ENCODE peak calls at places on chromosomes 12 and 14, in six cellular contexts. X is lower lobe of right lung, Z is hepatocyte, G is A549, C is GM12864, P is cardiac muscle cell. H is an unnamed sample.

GRCh38 chr14:29354446-29354845 is 573.2 kb downstream of the PRKD1 start:
- DNase-seq in Z (no peak), P (no peak), X (no peak), C (no peak), G (no peak), H (no peak)

GRCh38 chr14:25371053-25371452 is 321.1 kb upstream of the STXBP6 start:
- DNase-seq in P (no peak), Z (no peak), C (no peak), G (no peak), X (no peak), H (peak; percentile 29)

GRCh38 chr14:60648934-60649814 is at the start of gene SIX1:
- DNase-seq in X (peak; percentile 76), Z (peak; percentile 84), G (peak; percentile 93), C (no peak), P (peak; percentile 91), H (peak; percentile 45)

GRCh38 chr12:65941388-65941787 is 117.1 kb downstream of the HMGA2 start:
- DNase-seq in C (no peak), G (peak; percentile 43), X (no peak), P (peak; percentile 75), Z (no peak), H (no peak)

GRCh38 chr12:123808167-123808566 is 46.1 kb downstream of the DNAH10 start:
- DNase-seq in G (peak; percentile 60), X (no peak), Z (peak; percentile 28), C (no peak), P (peak; percentile 22), H (no peak)

GRCh38 chr12:130014485-130014807 is 110.6 kb upstream of the TMEM132D start:
- DNase-seq in G (peak; percentile 17), C (no peak), P (no peak), Z (peak; percentile 29), X (no peak), H (no peak)

GRCh38 chr14:59869381-59870255 is 958 bp downstream of the RTN1 start:
- DNase-seq in Z (no peak), C (no peak), X (peak; percentile 44), G (no peak), P (no peak), H (peak; percentile 8)

GRCh38 chr12:117019866-117020265 is 79.3 kb downstream of the TESC start:
- DNase-seq in C (no peak), X (no peak), Z (no peak), G (no peak), P (no peak), H (no peak)

GRCh38 chr12:127830730-127831129 is 436.2 kb upstream of the TMEM132C start:
- DNase-seq in P (no peak), Z (no peak), X (no peak), G (no peak), C (no peak), H (no peak)

GRCh38 chr14:92549853-92550244 is 36.3 kb downstream of the RIN3 start:
- DNase-seq in G (no peak), Z (no peak), X (no peak), C (no peak), P (peak; percentile 60), H (peak; percentile 10)

GRCh38 chr14:77014004-77014604 is 14.4 kb downstream of the IRF2BPL start:
- DNase-seq in G (no peak), C (no peak), Z (peak; percentile 75), X (no peak), P (peak; percentile 83), H (peak; percentile 98)

GRCh38 chr12:23954332-23954731 is 4.9 kb upstream of the SOX5 start:
- DNase-seq in X (no peak), C (no peak), P (peak; percentile 1), G (no peak), Z (no peak), H (no peak)

GRCh38 chr14:24177041-24177825 is 5.4 kb downstream of the REC8 start:
- DNase-seq in Z (no peak), G (no peak), X (no peak), P (no peak), C (no peak), H (no peak)

GRCh38 chr12:72296389-72296788 is 24.2 kb downstream of the TRHDE start:
- DNase-seq in G (peak; percentile 49), Z (peak; percentile 18), X (no peak), P (no peak), C (no peak), H (no peak)

GRCh38 chr14:100723135-100723883 is 3.4 kb upstream of the DLK1 start:
- DNase-seq in C (no peak), P (no peak), X (no peak), Z (no peak), G (no peak), H (no peak)

GRCh38 chr14:100246809-100247428 is 8.0 kb downstream of the YY1 start:
- DNase-seq in Z (peak; percentile 77), C (no peak), P (peak; percentile 44), G (peak; percentile 73), X (no peak), H (no peak)

GRCh38 chr14:101789222-101789621 is 27.7 kb downstream of the PPP2R5C start:
- DNase-seq in P (no peak), X (no peak), Z (no peak), C (no peak), G (no peak), H (peak; percentile 9)

GRCh38 chr12:51678086-51678724 is 87.2 kb downstream of the SCN8A start:
- DNase-seq in X (no peak), C (no peak), Z (peak; percentile 73), G (peak; percentile 74), P (peak; percentile 72), H (no peak)

GRCh38 chr14:69573841-69574265 is 818 bp downstream of the CCDC177 start:
- DNase-seq in G (no peak), Z (peak; percentile 20), C (no peak), X (no peak), P (peak; percentile 25), H (no peak)

GRCh38 chr14:102817942-102818940 is 41.0 kb downstream of the TRAF3 start:
- DNase-seq in X (no peak), C (no peak), P (no peak), G (no peak), Z (no peak), H (peak; percentile 26)

GRCh38 chr14:37036669-37037341 is 135.6 kb downstream of the SLC25A21 start:
- DNase-seq in P (no peak), X (no peak), G (no peak), C (no peak), Z (no peak), H (peak; percentile 17)

GRCh38 chr14:37032863-37033262 is 139.5 kb downstream of the SLC25A21 start:
- DNase-seq in P (no peak), X (no peak), Z (no peak), C (no peak), G (no peak), H (no peak)

GRCh38 chr14:37037636-37038387 is 134.6 kb downstream of the SLC25A21 start:
- DNase-seq in P (no peak), Z (no peak), X (no peak), C (no peak), G (no peak), H (no peak)

GRCh38 chr14:37035401-37035800 is 137.0 kb downstream of the SLC25A21 start:
- DNase-seq in G (no peak), P (no peak), Z (no peak), X (no peak), C (no peak), H (no peak)

GRCh38 chr14:37034410-37035285 is 137.8 kb downstream of the SLC25A21 start:
- DNase-seq in Z (no peak), G (no peak), P (no peak), C (peak; percentile 4), X (no peak), H (no peak)
- H3K4me3 ChIP-seq in Z (no peak overlapping the region), G (no peak overlapping the region), P (no peak overlapping the region), C (no peak overlapping the region), X (no peak overlapping the region), H (no peak overlapping the region)

GRCh38 chr12:49108958-49109404 is 1.7 kb downstream of the LMBR1L start:
- DNase-seq in G (no peak), X (peak; percentile 64), C (no peak), Z (peak; percentile 73), P (peak; percentile 76), H (peak; percentile 61)
- H3K4me3 ChIP-seq in G (no peak overlapping the region), X (peak overlapping the region; percentile 82), C (no peak overlapping the region), Z (peak overlapping the region; percentile 45), P (peak overlapping the region; percentile 73), H (peak overlapping the region; percentile 92)

GRCh38 chr12:6551063-6551461 is 4.8 kb downstream of the IFFO1 start:
- DNase-seq in P (no peak), X (no peak), G (no peak), C (no peak), Z (no peak), H (no peak)

GRCh38 chr12:6551496-6552139 is 4.2 kb downstream of the IFFO1 start:
- DNase-seq in Z (no peak), G (peak; percentile 57), X (no peak), C (no peak), P (peak; percentile 68), H (no peak)

GRCh38 chr12:6550294-6551062 is 5.4 kb downstream of the IFFO1 start:
- DNase-seq in P (no peak), C (no peak), Z (no peak), X (peak; percentile 78), G (no peak), H (no peak)

GRCh38 chr12:6553051-6553868 is 2.6 kb downstream of the IFFO1 start:
- DNase-seq in P (peak; percentile 80), C (no peak), G (no peak), Z (no peak), X (no peak), H (peak; percentile 45)

DNA sequence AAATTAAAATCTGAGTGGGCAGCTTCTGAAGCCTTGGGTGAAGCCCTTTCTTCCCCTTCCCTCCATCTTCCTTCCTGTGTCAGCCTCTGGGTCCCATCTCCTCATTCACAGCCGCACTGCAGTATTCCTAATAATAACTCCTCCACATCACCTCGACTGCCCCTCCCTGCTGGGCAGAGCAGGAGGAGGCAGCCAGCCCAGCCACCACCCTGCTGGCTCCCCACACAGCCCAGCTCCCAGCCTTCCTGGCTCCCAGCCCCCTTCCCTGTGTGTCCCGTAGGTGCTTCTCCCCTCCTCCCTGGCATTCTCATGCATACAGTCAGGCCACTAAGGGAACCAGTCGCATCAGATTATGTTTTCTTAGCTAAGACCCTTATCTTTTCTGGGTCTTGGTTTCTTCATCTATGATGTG is 3.7 kb downstream of the IFFO1 start:
- DNase-seq in P (no peak), C (no peak), G (no peak), Z (no peak), X (no peak), H (peak; percentile 35)
- H3K4me3 ChIP-seq in P (no peak overlapping the region), C (no peak overlapping the region), G (no peak overlapping the region), Z (no peak overlapping the region), X (no peak overlapping the region), H (no peak overlapping the region)

GRCh38 chr12:80792861-80793260 is 76.1 kb downstream of the MYF5 start:
- DNase-seq in C (no peak), P (no peak), X (no peak), G (no peak), Z (no peak), H (no peak)
- H3K4me3 ChIP-seq in C (no peak overlapping the region), P (no peak overlapping the region), X (no peak overlapping the region), G (no peak overlapping the region), Z (no peak overlapping the region), H (no peak overlapping the region)

H was measured in thyroid gland.